ENCODE peak calls at places on chromosome 15, in ten cellular contexts. G is IMR-90, X is heart left ventricle, H is right cardiac atrium, R is psoas muscle, F is Panc1, V is astrocyte, D is right atrium auricular region, O is lower lobe of right lung, Z is tibial artery. L is an unnamed sample.

GRCh38 chr15:40463886-40464545 is 6.8 kb upstream of the CHST14 start:
- DNase-seq in G (no peak), V (no peak), R (no peak), D (no peak), X (no peak), H (no peak), O (no peak), F (no peak), Z (no peak), L (no peak)

GRCh38 chr15:32096867-32097266 is 66.6 kb downstream of the CHRNA7 start:
- DNase-seq in R (no peak), F (no peak), H (no peak), Z (no peak), G (no peak), D (no peak), V (no peak), X (no peak), O (no peak), L (no peak)

GRCh38 chr15:92902723-92903587 is 2.8 kb downstream of the CHD2 start:
- DNase-seq in V (no peak), X (no peak), G (no peak), D (no peak), Z (no peak), O (no peak), F (no peak), R (no peak), H (no peak), L (no peak)

GRCh38 chr15:68578960-68579935 is at the start of gene CORO2B:
- DNase-seq in F (no peak), X (peak; percentile 59), V (peak; percentile 41), Z (no peak), G (peak; percentile 47), O (no peak), H (peak; percentile 88), R (peak; percentile 68), D (no peak), L (no peak)

GRCh38 chr15:95325763-95326688 is 1004.5 kb upstream of the NR2F2 start:
- DNase-seq in F (no peak), X (no peak), R (no peak), Z (peak; percentile 65), O (no peak), D (no peak), V (peak; percentile 17), H (no peak), G (no peak), L (no peak)

GRCh38 chr15:52505141-52505540 is 23.5 kb downstream of the MYO5A start:
- DNase-seq in Z (no peak), O (peak; percentile 69), F (no peak), G (no peak), D (peak; percentile 70), R (peak; percentile 38), H (no peak), X (peak; percentile 29), V (no peak), L (no peak)

GRCh38 chr15:61133361-61133760 is 95.7 kb downstream of the RORA start:
- DNase-seq in O (no peak), H (no peak), G (no peak), F (no peak), R (no peak), D (no peak), X (no peak), Z (no peak), V (peak; percentile 14), L (no peak)

GRCh38 chr15:65801229-65801813 is 9.2 kb upstream of the DENND4A start:
- DNase-seq in Z (no peak), V (no peak), O (no peak), R (no peak), D (no peak), H (no peak), G (no peak), F (no peak), X (no peak), L (no peak)

GRCh38 chr15:101501703-101502373 is 12.3 kb upstream of the PCSK6 start:
- DNase-seq in D (peak; percentile 59), H (peak; percentile 75), V (no peak), X (peak; percentile 56), Z (no peak), G (no peak), O (peak; percentile 54), R (peak; percentile 43), F (no peak), L (no peak)

DNA sequence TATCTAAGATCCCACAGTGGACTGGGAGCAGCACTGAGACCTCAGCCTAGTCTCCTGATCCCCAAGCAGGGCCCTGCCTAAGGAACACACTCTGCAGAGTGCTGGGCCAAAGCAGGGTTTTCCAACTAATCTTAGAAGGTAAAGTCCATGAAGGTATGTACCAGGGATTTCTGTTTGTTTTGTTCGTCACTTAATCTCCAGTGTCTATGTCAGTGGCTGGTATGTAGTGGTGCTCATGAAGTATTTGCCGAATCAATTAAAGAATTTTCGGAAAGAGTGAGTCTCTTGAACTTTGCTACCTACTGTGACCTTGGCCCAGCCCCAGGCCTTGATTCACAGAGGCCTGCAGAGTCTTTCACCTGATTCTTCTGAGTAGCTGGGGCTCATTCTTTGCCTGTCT is 1.7 kb downstream of the DUOX1 start:
- DNase-seq in V (no peak), D (no peak), O (peak; percentile 62), Z (no peak), G (no peak), R (no peak), H (no peak), F (no peak), X (no peak), L (no peak)
- H3K27me3 ChIP-seq in V (peaks cover 70% of the 10 kb centered on the region), D (peaks cover 11% of the 10 kb centered on the region), O (peaks cover 55% of the 10 kb centered on the region), Z (peaks cover 3% of the 10 kb centered on the region), G (peaks cover 82% of the 10 kb centered on the region), R (no peaks in the 10 kb centered on the region), H (no peaks in the 10 kb centered on the region), F (peaks cover 7% of the 10 kb centered on the region), X (peaks cover 59% of the 10 kb centered on the region), L (peaks cover 46% of the 10 kb centered on the region)

DNA sequence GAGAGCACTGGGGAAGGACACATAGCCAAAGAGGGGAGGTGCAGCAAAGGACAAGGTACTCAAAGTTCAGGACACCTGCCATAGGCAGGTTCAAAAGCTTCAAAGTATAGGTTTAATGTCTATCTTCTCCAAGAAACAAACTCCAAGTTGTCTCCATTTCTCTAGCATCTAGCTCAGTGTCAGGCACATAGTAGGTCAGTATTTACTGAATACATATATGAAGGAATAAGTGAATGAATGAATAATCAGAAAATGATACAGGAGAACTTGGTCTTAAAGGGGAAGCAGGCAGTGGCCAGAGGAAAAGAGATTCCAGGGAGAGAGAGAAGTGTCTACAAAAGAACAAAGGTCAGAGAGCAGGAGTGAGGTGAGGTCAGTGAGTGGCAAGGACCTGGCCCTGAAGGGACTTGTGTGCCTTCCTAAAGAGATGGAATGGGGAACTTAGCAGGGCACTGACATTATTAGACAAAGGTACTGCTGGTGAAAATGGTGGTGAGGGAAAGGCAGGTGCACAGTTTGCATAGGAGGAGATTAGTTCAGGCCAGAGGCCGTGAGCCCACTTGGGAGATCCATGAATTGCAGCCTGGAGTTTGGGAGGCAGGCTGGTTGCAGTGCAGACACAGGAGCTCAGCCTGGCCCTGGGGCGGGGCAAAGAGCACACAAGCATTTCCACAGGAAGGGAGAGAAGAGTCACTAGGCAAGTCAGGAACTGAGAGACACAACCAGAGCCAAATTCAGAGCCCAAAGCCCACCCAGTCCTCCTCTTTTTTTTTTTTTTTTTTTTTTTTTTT is 21.4 kb downstream of the TBC1D2B start:
- DNase-seq in X (no peak), O (no peak), R (no peak), H (peak; percentile 69), Z (peak; percentile 67), V (no peak), G (no peak), F (no peak), D (no peak), L (no peak)
- H3K4me1 ChIP-seq in X (peaks cover 97% of the 10 kb centered on the region), O (peaks cover 95% of the 10 kb centered on the region), R (peaks cover 52% of the 10 kb centered on the region), H (peaks cover 16% of the 10 kb centered on the region), Z (peaks cover 40% of the 10 kb centered on the region), V (peaks cover 31% of the 10 kb centered on the region), G (peaks cover 31% of the 10 kb centered on the region), F (peaks cover 67% of the 10 kb centered on the region), D (peaks cover 71% of the 10 kb centered on the region), L (peaks cover 82% of the 10 kb centered on the region)

GRCh38 chr15:48186271-48186670 is 5.2 kb upstream of the CTXN2 start:
- DNase-seq in O (no peak), R (no peak), H (no peak), D (no peak), V (no peak), X (no peak), F (no peak), Z (no peak), G (no peak), L (no peak)

GRCh38 chr15:48185527-48185926 is 5.9 kb upstream of the CTXN2 start:
- DNase-seq in R (no peak), G (no peak), D (no peak), O (no peak), H (no peak), V (no peak), Z (no peak), X (no peak), F (no peak), L (no peak)

GRCh38 chr15:48191574-48192225 is at the start of gene CTXN2:
- DNase-seq in V (peak; percentile 11), G (no peak), F (no peak), D (no peak), Z (no peak), X (no peak), H (no peak), R (no peak), O (no peak), L (no peak)

GRCh38 chr15:48190932-48191573 is 412 bp upstream of the CTXN2 start:
- DNase-seq in Z (peak; percentile 68), D (no peak), R (peak; percentile 33), O (peak; percentile 65), X (peak; percentile 61), V (peak; percentile 51), G (peak; percentile 72), F (no peak), H (peak; percentile 83), L (no peak)
- H3K27me3 ChIP-seq in Z (no peaks in the 10 kb centered on the region), D (no peaks in the 10 kb centered on the region), R (peaks cover 4% of the 10 kb centered on the region), O (no peaks in the 10 kb centered on the region), X (peaks cover 28% of the 10 kb centered on the region), V (peaks cover 4% of the 10 kb centered on the region), G (peaks cover 5% of the 10 kb centered on the region), F (peaks cover 11% of the 10 kb centered on the region), H (no peaks in the 10 kb centered on the region), L (no peaks in the 10 kb centered on the region)

GRCh38 chr15:79883579-79884203 is 13.1 kb downstream of the MTHFS start:
- DNase-seq in R (no peak), F (no peak), G (no peak), V (no peak), X (no peak), O (no peak), D (no peak), Z (no peak), H (no peak), L (no peak)

GRCh38 chr15:79884204-79884596 is 12.6 kb downstream of the MTHFS start:
- DNase-seq in O (no peak), H (no peak), G (no peak), V (no peak), R (no peak), X (no peak), F (no peak), Z (no peak), D (no peak), L (no peak)

GRCh38 chr15:79886119-79886518 is 10.7 kb downstream of the MTHFS start:
- DNase-seq in H (no peak), X (no peak), O (no peak), V (no peak), D (no peak), F (no peak), G (no peak), Z (no peak), R (no peak), L (no peak)

GRCh38 chr15:79887054-79887453 is 9.8 kb downstream of the MTHFS start:
- DNase-seq in V (no peak), O (no peak), G (no peak), F (no peak), X (no peak), R (no peak), H (no peak), Z (no peak), D (no peak), L (no peak)

GRCh38 chr15:79887517-79887916 is 9.3 kb downstream of the MTHFS start:
- DNase-seq in F (no peak), Z (no peak), O (no peak), D (no peak), G (peak; percentile 40), R (no peak), V (peak; percentile 25), X (no peak), H (no peak), L (no peak)
- H3K4me1 ChIP-seq in F (no peaks in the 10 kb centered on the region), Z (no peaks in the 10 kb centered on the region), O (no peaks in the 10 kb centered on the region), D (no peaks in the 10 kb centered on the region), G (peaks cover 2% of the 10 kb centered on the region), R (no peaks in the 10 kb centered on the region), V (no peaks in the 10 kb centered on the region), X (no peaks in the 10 kb centered on the region), H (no peaks in the 10 kb centered on the region), L (no peaks in the 10 kb centered on the region)